ENCODE peak calls at places on chromosomes 1 and 21, in four cellular contexts. M is HepG2, J is WTC11, Q is K562. X is an unnamed sample.

GRCh38 chr1:202810193-202810614 is 550 bp upstream of the PCAT6 start:
- DNase-seq in M (no peak), J (no peak), Q (no peak), X (no peak)

GRCh38 chr1:116376734-116377096 is 3.7 kb downstream of the ATP1A1 start:
- DNase-seq in M (no peak), J (no peak), Q (no peak), X (no peak)

GRCh38 chr1:1809489-1809888 is 31.2 kb upstream of the NADK start:
- DNase-seq in Q (no peak), M (no peak), J (no peak), X (no peak)

GRCh38 chr1:111214884-111215283 is 12.6 kb upstream of the CHI3L2 start:
- DNase-seq in M (no peak), Q (no peak), J (no peak), X (no peak)

GRCh38 chr1:234433563-234434285 is 45.3 kb downstream of the TARBP1 start:
- DNase-seq in M (no peak), J (no peak), Q (peak), X (no peak)

GRCh38 chr1:189149547-189150375 is 1327.9 kb downstream of the BRINP3 start:
- DNase-seq in Q (peak), J (peak), M (peak), X (no peak)

GRCh38 chr1:18693256-18694098 is 62.8 kb downstream of the PAX7 start:
- DNase-seq in J (peak), Q (peak), M (no peak), X (no peak)

GRCh38 chr1:153598309-153599172 is 14.4 kb downstream of the S100A16 start:
- DNase-seq in M (no peak), J (peak), Q (no peak), X (peak)

GRCh38 chr1:65997693-65998092 is 205.0 kb downstream of the PDE4B start:
- DNase-seq in M (no peak), J (no peak), Q (no peak), X (no peak)

GRCh38 chr1:169601096-169601881 is 15.0 kb upstream of the F5 start:
- DNase-seq in J (no peak), M (peak), Q (peak), X (peak)

GRCh38 chr1:155321577-155322497 is 1.1 kb downstream of the RUSC1 start:
- DNase-seq in M (no peak), Q (no peak), J (no peak), X (no peak)

GRCh38 chr1:111213412-111213811 is 13.0 kb upstream of the DENND2D start:
- DNase-seq in Q (no peak), M (no peak), J (no peak), X (no peak)

GRCh38 chr1:43404353-43404752 is 14.7 kb downstream of the SZT2 start:
- DNase-seq in J (no peak), M (no peak), Q (no peak), X (no peak)

GRCh38 chr1:200780545-200781444 is 42.1 kb downstream of the CAMSAP2 start:
- DNase-seq in Q (no peak), M (no peak), J (no peak), X (no peak)

GRCh38 chr21:46036696-46037337 is 55.2 kb downstream of the COL6A1 start:
- DNase-seq in Q (peak), M (no peak), J (no peak), X (no peak)

GRCh38 chr1:245153081-245153644 is 1.6 kb upstream of the KIF26B start:
- DNase-seq in Q (peak), M (peak), J (peak), X (peak)

GRCh38 chr1:202794049-202794725 is 14.0 kb downstream of the KDM5B start:
- DNase-seq in J (no peak), M (no peak), Q (no peak), X (no peak)

GRCh38 chr1:32392358-32392757 is 1.9 kb downstream of the BSDC1 start:
- DNase-seq in J (no peak), M (no peak), Q (no peak), X (no peak)

GRCh38 chr1:235893840-235894239 is 27.1 kb upstream of the LYST start:
- DNase-seq in J (no peak), M (peak), Q (no peak), X (no peak)

GRCh38 chr1:5637171-5637570 is 355.1 kb downstream of the NPHP4 start:
- DNase-seq in J (no peak), M (no peak), Q (no peak), X (no peak)

GRCh38 chr1:102234753-102235359 is 238.1 kb upstream of the OLFM3 start:
- DNase-seq in M (no peak), Q (no peak), J (no peak), X (no peak)

GRCh38 chr21:34801519-34802132 is 132.8 kb downstream of the CLIC6 start:
- DNase-seq in J (peak), Q (peak), M (no peak), X (no peak)

GRCh38 chr1:1429671-1430073 is 5.8 kb upstream of the VWA1 start:
- DNase-seq in Q (no peak), M (peak), J (no peak), X (peak)

GRCh38 chr1:160108888-160109662 is 6.5 kb upstream of the ATP1A2 start:
- DNase-seq in Q (no peak), J (no peak), M (peak), X (peak)

GRCh38 chr1:109935451-109935900 is 24.8 kb downstream of the CSF1 start:
- DNase-seq in Q (no peak), J (no peak), M (peak), X (no peak)
- TF ChIP-seq ELF4 in Q (no peak), J (no peak), M (no peak), X (no peak)

DNA sequence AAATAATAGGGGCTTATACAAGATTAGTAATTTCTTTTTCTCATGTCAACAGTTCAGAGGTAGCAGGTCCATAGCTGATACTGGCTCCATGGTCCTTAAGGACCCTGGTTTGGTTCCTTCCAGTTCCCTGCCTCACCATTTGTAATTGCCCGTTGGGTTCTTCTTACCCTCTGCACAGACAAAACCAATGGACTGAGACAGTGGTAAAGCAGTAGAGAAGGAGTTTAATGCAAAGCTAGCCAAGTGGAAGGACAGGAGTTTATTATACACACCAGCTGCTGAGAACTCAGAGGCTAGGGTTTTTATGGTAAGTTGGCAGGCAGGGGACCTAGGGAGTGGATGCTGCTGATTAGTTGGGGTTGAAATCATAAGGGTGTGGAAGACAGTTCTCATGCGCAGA is 35.9 kb upstream of the AXDND1 start:
- DNase-seq in Q (no peak), J (no peak), M (no peak), X (no peak)
- TF ChIP-seq ELF4 in Q (no peak), J (no peak), M (no peak), X (no peak)

GRCh38 chr1:61337471-61337870 is 255.1 kb downstream of the NFIA start:
- DNase-seq in J (no peak), Q (no peak), M (no peak), X (no peak)
- TF ChIP-seq ELF4 in J (no peak), Q (no peak), M (no peak), X (no peak)

GRCh38 chr1:152535774-152536173 is 21.5 kb downstream of the CRCT1 start:
- DNase-seq in Q (no peak), J (no peak), M (no peak), X (no peak)

GRCh38 chr1:152537496-152537895 is 23.2 kb downstream of the CRCT1 start:
- DNase-seq in M (no peak), Q (no peak), J (no peak), X (no peak)

GRCh38 chr1:152543808-152544207 is 22.8 kb downstream of the LCE3E start:
- DNase-seq in M (no peak), Q (peak), J (no peak), X (peak)

DNA sequence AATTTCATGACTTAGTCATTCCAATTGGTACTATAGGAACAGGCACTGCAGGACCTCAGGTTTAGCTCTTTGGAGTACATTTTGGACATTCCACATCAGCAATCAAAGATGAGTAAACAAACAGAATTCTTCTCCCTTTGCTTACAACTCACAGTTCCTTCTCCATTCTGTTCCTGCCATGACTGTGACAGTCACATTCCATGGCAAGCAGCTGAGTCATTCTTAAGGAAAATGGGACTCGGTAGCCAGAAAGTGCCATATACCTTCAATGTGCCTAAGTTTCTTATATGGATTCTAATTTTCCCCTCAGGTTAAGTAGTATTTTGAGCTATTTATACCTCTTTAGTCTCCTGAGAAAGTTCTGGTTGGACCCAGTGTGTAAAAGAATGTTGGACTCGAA is 25.6 kb downstream of the CRCT1 start:
- DNase-seq in M (no peak), J (no peak), Q (no peak), X (no peak)
- TF ChIP-seq ELF4 in M (no peak), J (no peak), Q (no peak), X (no peak)

GRCh38 chr21:31142600-31142999 is 104.3 kb upstream of the KRTAP19-8 start:
- DNase-seq in Q (no peak), M (no peak), J (no peak), X (no peak)
- TF ChIP-seq ELF4 in Q (no peak), M (no peak), J (no peak), X (no peak)

GRCh38 chr1:184696403-184696802 is 58.3 kb downstream of the EDEM3 start:
- DNase-seq in M (no peak), J (no peak), Q (no peak), X (no peak)

GRCh38 chr1:184686540-184686939 is 68.1 kb downstream of the EDEM3 start:
- DNase-seq in Q (no peak), M (peak), J (no peak), X (no peak)

GRCh38 chr1:184693011-184693410 is 61.6 kb downstream of the EDEM3 start:
- DNase-seq in J (no peak), Q (no peak), M (no peak), X (peak)

GRCh38 chr1:184695023-184695422 is 59.6 kb downstream of the EDEM3 start:
- DNase-seq in Q (no peak), J (no peak), M (no peak), X (no peak)

DNA sequence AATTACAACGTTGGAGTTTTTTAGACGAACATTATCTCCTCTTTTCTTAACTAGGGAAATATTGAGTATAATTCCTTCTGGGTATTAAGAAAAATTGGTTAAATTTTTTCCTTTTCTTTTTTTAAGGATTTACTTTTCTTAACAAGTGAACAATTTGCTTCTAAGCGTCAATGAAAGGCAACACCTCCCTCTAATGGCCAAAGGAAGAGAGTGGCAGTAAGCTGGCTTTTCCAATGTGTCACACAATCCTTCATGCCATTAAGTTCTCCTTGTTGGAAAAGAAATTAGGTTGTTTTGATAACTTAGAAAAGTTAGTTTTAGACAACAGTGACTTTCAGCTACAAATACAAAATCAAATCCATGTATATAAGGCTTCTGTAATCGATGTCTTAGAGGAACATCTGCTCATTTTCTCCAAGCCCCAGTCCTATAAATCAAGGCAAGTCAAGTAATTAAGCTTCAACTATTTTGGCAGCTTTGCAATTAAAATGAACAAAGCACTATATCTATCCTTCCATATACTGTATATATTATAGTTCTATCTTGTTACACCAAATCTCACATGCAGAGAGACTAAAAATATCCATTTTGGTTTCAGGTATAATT is 62.8 kb downstream of the EDEM3 start:
- DNase-seq in M (peak), J (no peak), Q (no peak), X (peak)
- TF ChIP-seq ELF4 in M (no peak), J (no peak), Q (no peak), X (no peak)

DNA sequence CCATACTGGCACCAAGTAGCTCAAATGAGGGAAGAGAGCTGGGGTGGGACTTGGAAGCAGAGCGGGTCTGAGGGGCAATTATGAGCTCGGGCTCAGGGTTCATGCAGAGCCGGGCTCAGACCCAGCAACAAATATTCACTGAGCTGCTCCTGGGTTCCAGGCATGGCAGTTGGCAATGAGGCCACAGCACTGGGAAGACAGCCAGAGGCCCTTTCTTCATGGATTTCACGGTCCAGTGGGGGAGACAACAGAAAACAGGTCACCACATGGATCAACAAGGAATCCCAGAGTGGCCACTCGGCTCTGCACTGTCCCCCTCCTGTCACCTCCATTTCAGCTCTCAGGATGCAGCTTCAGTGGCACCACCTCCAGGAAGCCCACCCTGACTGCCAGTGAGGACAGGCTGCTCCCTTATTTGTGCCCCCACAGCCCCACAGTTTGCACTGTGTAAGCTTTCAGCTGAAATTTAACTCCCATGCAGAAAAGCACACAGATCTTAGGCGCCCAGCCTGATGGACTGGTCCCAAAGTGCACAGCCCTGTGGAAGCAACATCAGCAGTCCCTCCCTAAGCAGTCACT is 22.4 kb downstream of the ARHGEF19 start:
- DNase-seq in Q (no peak), J (no peak), M (no peak), X (no peak)
- TF ChIP-seq ELF4 in Q (no peak), J (no peak), M (no peak), X (no peak)

GRCh38 chr1:230878584-230878975 is 10.3 kb upstream of the C1orf198 start:
- DNase-seq in J (no peak), M (no peak), Q (no peak), X (no peak)
- TF ChIP-seq ELF4 in J (no peak), M (no peak), Q (no peak), X (no peak)

DNA sequence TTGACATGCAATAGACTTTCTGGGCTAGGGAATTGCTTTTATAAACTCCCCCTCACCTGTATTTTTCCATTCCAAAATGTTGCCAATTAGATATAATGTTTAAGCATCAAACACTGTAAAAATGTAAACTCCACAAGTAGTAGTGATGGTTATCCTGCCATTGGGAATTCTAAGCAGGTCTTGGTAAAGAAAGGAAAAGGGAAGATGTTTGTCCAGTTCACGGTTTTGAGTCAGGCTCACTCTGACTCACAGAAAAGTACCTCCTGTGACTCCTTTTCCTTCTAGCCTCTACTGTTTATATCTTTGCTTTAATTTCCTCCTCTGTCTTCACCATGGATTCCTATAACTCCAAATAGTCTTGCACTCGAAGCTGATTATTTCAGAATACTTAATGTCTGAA is 19.0 kb upstream of the PTPN14 start:
- DNase-seq in Q (no peak), J (no peak), M (no peak), X (no peak)
- TF ChIP-seq ELF4 in Q (no peak), J (no peak), M (no peak), X (no peak)